ENCODE peak calls at places on chromosomes 3 and 15, in nine cellular contexts. M is ovary; E is left lobe of liver; T is activated T-helper 1 cell treated with anti-CD3 and anti-CD28 coated beads, Interleukin-12 subunit alpha, Interleukin-12 subunit beta, Interleukin-2, Interleukin-4 antibody, amounts not matched to agents 30 ng/mL and 10 ng/mL and 1 ng/mL, durations not matched to agents 14 hours and 24 hours and 36 hours; S is astrocyte; Q is stimulated activated CD8-positive, alpha-beta memory T cell treated with anti-CD3 and anti-CD28 coated beads, Interleukin-4, amount 100 ng/mL, for 4 hours; I is activated naive CD4-positive, alpha-beta T cell; G is fibroblast of the conjunctiva; H is AG08396. O is an unnamed sample.

GRCh38 chr3:48352546-48352945 is 19.1 kb upstream of the SPINK8 start:
- DNase-seq in T (no peak), H (no peak), M (no peak), I (no peak), S (no peak), E (no peak), Q (no peak), G (no peak), O (no peak)

GRCh38 chr3:158430448-158430847 is 140.5 kb upstream of the MLF1 start:
- DNase-seq in M (no peak), Q (no peak), S (no peak), G (no peak), E (no peak), H (no peak), T (no peak), I (no peak), O (no peak)

GRCh38 chr15:77784361-77785292 is 151.9 kb upstream of the LINGO1 start:
- DNase-seq in T (no peak), S (no peak), G (no peak), M (no peak), Q (no peak), I (no peak), E (no peak), H (peak), O (peak)

GRCh38 chr3:13347390-13347966 is 72.6 kb downstream of the NUP210 start:
- DNase-seq in S (no peak), Q (no peak), G (no peak), I (no peak), H (peak), M (no peak), E (no peak), T (no peak), O (peak)

GRCh38 chr3:172132159-172132586 is 92.8 kb downstream of the FNDC3B start:
- DNase-seq in T (no peak), Q (no peak), H (no peak), G (no peak), I (no peak), E (no peak), S (no peak), M (no peak), O (no peak)

GRCh38 chr3:34635352-34635850 is 837.0 kb downstream of the PDCD6IP start:
- DNase-seq in I (no peak), G (no peak), S (no peak), M (no peak), E (no peak), Q (no peak), H (no peak), T (no peak), O (no peak)

GRCh38 chr3:196519738-196520122 is 4.6 kb upstream of the SMCO1 start:
- DNase-seq in I (no peak), Q (no peak), M (no peak), S (no peak), H (no peak), E (no peak), G (no peak), T (no peak), O (no peak)

GRCh38 chr3:41209646-41210045 is 10.3 kb downstream of the CTNNB1 start:
- DNase-seq in E (no peak), S (no peak), T (no peak), H (no peak), G (no peak), I (no peak), Q (no peak), M (no peak), O (no peak)

GRCh38 chr15:73326157-73326556 is 42.6 kb downstream of the HCN4 start:
- DNase-seq in E (no peak), T (no peak), Q (no peak), S (no peak), M (no peak), G (no peak), H (no peak), I (no peak), O (no peak)

GRCh38 chr3:100097919-100098896 is 16.1 kb downstream of the FILIP1L start:
- DNase-seq in S (no peak), H (no peak), I (no peak), M (no peak), Q (no peak), T (no peak), G (no peak), E (peak), O (no peak)

GRCh38 chr15:67761343-67761742 is 64.0 kb upstream of the SKOR1 start:
- DNase-seq in E (no peak), G (no peak), M (no peak), S (no peak), H (no peak), Q (no peak), I (no peak), T (no peak), O (no peak)

GRCh38 chr15:73322665-73323373 is 45.9 kb downstream of the HCN4 start:
- DNase-seq in T (no peak), I (no peak), G (no peak), M (no peak), Q (no peak), E (no peak), S (no peak), H (no peak), O (no peak)

GRCh38 chr3:72797773-72798543 is 50.3 kb downstream of the SHQ1 start:
- DNase-seq in T (no peak), M (no peak), I (no peak), G (no peak), Q (no peak), S (peak), E (peak), H (peak), O (peak)

GRCh38 chr3:49022751-49023171 is 840 bp downstream of the NDUFAF3 start:
- DNase-seq in E (no peak), T (no peak), G (no peak), M (peak), S (no peak), Q (no peak), H (no peak), I (no peak), O (no peak)

GRCh38 chr15:73518876-73519594 is 76.1 kb downstream of the REC114 start:
- DNase-seq in Q (no peak), G (no peak), H (no peak), I (no peak), E (no peak), S (no peak), M (no peak), T (no peak), O (no peak)

GRCh38 chr3:190382082-190382481 is 5.9 kb upstream of the CLDN16 start:
- DNase-seq in H (no peak), S (peak), I (no peak), Q (no peak), T (no peak), G (peak), E (no peak), M (no peak), O (peak)

GRCh38 chr3:100289339-100289738 is 28.5 kb downstream of the TBC1D23 start:
- DNase-seq in H (no peak), I (no peak), Q (no peak), S (no peak), M (no peak), G (no peak), T (no peak), E (no peak), O (no peak)

O was measured in AG08395.